ENCODE peak calls at places on chromosomes 6 and 20, in five cellular contexts. V, R, Y, J and P are unnamed samples.

GRCh38 chr6:17054647-17055046 is 47.2 kb upstream of the STMND1 start:
- DNase-seq in V (no peak), R (no peak), J (no peak), Y (no peak), P (no peak)

GRCh38 chr20:17394411-17394810 is 136.8 kb downstream of the BFSP1 start:
- DNase-seq in R (no peak), Y (no peak), J (no peak), V (no peak), P (no peak)

GRCh38 chr6:116533233-116533957 is 12.1 kb downstream of the TRAPPC3L start:
- DNase-seq in J (no peak), Y (no peak), R (no peak), V (no peak), P (no peak)

GRCh38 chr6:37236921-37237320 is 20.7 kb upstream of the TBC1D22B start:
- DNase-seq in Y (no peak), V (no peak), J (no peak), R (no peak), P (no peak)

GRCh38 chr6:108904731-108905130 is 56.5 kb downstream of the ARMC2 start:
- DNase-seq in V (no peak), R (no peak), J (no peak), Y (no peak), P (no peak)

GRCh38 chr20:1920826-1921225 is 25.6 kb downstream of the SIRPA start:
- DNase-seq in V (no peak), J (no peak), Y (no peak), R (no peak), P (no peak)

GRCh38 chr6:13633343-13633742 is 18.2 kb downstream of the NOL7 start:
- DNase-seq in J (no peak), Y (no peak), R (no peak), V (no peak), P (no peak)

GRCh38 chr6:25954756-25955155 is 7.8 kb upstream of the TRIM38 start:
- DNase-seq in J (no peak), Y (no peak), R (no peak), V (no peak), P (no peak)

GRCh38 chr6:140283197-140283596 is 908.7 kb upstream of the CITED2 start:
- DNase-seq in Y (no peak), J (no peak), R (no peak), V (no peak), P (no peak)

GRCh38 chr6:22248513-22249308 is 48.1 kb downstream of the PRL start:
- DNase-seq in R (no peak), Y (no peak), V (no peak), J (no peak), P (no peak)

GRCh38 chr6:5205877-5206840 is 54.6 kb downstream of the LYRM4 start:
- DNase-seq in R (peak; percentile 69), J (peak; percentile 46), Y (no peak), V (peak; percentile 67), P (peak; percentile 78)

GRCh38 chr6:116246089-116246488 is 7.8 kb downstream of the TSPYL4 start:
- DNase-seq in V (no peak), J (no peak), Y (no peak), R (no peak), P (peak; percentile 42)

GRCh38 chr6:44237813-44238433 is 9.0 kb upstream of the HSP90AB1 start:
- DNase-seq in Y (peak; percentile 72), V (peak; percentile 81), R (peak; percentile 80), J (peak; percentile 82), P (peak; percentile 56)

GRCh38 chr20:32636278-32636677 is 37.5 kb downstream of the C20orf203 start:
- DNase-seq in V (no peak), Y (no peak), R (no peak), J (peak; percentile 54), P (no peak)

GRCh38 chr6:14292119-14292518 is 174.5 kb downstream of the CD83 start:
- DNase-seq in R (no peak), V (no peak), J (no peak), Y (no peak), P (no peak)

GRCh38 chr6:148374040-148374439 is 31.4 kb downstream of the SASH1 start:
- DNase-seq in V (no peak), J (no peak), R (no peak), Y (no peak), P (no peak)

GRCh38 chr6:96913621-96914020 is 10.9 kb upstream of the KLHL32 start:
- DNase-seq in V (no peak), Y (no peak), J (no peak), R (no peak), P (no peak)

GRCh38 chr6:13500264-13500663 is 12.9 kb upstream of the GFOD1 start:
- DNase-seq in R (no peak), Y (no peak), J (no peak), V (no peak), P (no peak)

GRCh38 chr6:137867685-137868509 is 838 bp downstream of the TNFAIP3 start:
- DNase-seq in R (peak; percentile 33), J (peak; percentile 27), Y (no peak), V (peak; percentile 18), P (peak; percentile 28)

DNA sequence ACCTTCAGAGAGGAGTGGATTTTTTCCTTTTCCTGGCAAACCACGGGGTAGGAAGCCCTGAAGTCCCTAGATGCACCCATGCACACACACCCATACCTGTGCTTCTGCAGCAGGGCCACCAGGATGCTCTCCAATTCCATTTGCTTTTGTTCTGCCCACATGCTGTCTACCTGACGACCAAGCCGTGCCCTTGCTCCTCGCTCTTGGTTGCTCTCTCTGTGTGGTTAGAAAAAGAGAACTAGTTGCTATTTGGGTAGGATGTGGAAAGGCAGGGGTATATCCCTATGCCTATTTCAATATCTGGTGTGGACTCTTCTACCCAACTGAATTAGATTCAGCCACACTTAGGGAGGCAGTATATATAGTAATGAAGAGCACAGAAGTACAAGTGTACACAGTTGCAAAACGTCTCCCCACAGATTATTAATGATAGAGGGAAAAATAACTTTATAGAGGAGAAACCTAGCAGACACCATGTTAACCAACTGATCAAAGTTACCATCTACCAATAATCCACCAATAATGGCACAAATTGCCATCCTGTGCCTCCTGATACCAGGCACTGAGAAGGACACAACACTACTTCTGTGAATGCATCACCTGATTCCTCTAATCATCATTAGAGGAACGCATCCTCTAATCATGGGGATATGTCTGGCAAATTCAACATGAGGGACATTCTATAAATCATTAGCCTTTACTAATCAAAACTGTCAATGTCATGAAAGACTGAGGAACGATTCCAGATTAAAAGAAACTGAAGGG is 7.3 kb downstream of the GHRH start:
- DNase-seq in R (no peak), Y (no peak), J (no peak), V (no peak), P (no peak)
- H3K4me3 ChIP-seq in R (no peak overlapping the region), Y (no peak overlapping the region), J (no peak overlapping the region), V (no peak overlapping the region), P (no peak overlapping the region)

GRCh38 chr6:408599-409102 is 17.1 kb downstream of the IRF4 start:
- DNase-seq in V (no peak), J (peak; percentile 58), Y (no peak), R (no peak), P (peak; percentile 26)
- TF ChIP-seq CTCF in V (peak; percentile 58), J (peak; percentile 33), Y (peak; percentile 20), R (peak; percentile 37), P (peak; percentile 21)

GRCh38 chr6:18277181-18278006 is 13.1 kb upstream of the DEK start:
- DNase-seq in R (peak; percentile 69), J (peak; percentile 41), V (no peak), Y (no peak), P (no peak)
- H3K4me3 ChIP-seq in R (peak overlapping the region; percentile 47), J (peak overlapping the region; percentile 76), V (peak overlapping the region; percentile 67), Y (peak overlapping the region; percentile 60), P (peak overlapping the region; percentile 59)

GRCh38 chr6:117711369-117711768 is 36.1 kb downstream of the NUS1 start:
- DNase-seq in J (no peak), V (no peak), Y (no peak), R (no peak), P (no peak)
- TF ChIP-seq CTCF in J (no peak), V (no peak), Y (no peak), R (no peak), P (no peak)